ENCODE peak calls at places on chromosome 7, in five cellular contexts. S is endothelial cell of umbilical vein, B is adrenal gland, E is IMR-90, J is heart left ventricle. P is an unnamed sample.

GRCh38 chr7:47513741-47514241 is 68.1 kb downstream of the TNS3 start:
- DNase-seq in S (no peak), J (no peak), E (peak), B (peak), P (no peak)

GRCh38 chr7:27088002-27088931 is 7.5 kb downstream of the HOXA1 start:
- DNase-seq in E (no peak), B (no peak), J (no peak), S (no peak), P (no peak)

GRCh38 chr7:14207154-14207553 is 217.7 kb upstream of the ETV1 start:
- DNase-seq in J (peak), B (no peak), S (no peak), E (no peak), P (no peak)

GRCh38 chr7:4169505-4169904 is 512.6 kb upstream of the FOXK1 start:
- DNase-seq in E (no peak), J (no peak), B (no peak), S (no peak), P (peak)

GRCh38 chr7:127447326-127447945 is 54.9 kb upstream of the ZNF800 start:
- DNase-seq in E (peak), J (no peak), S (peak), B (peak), P (peak)

GRCh38 chr7:100543586-100543985 is 4.6 kb downstream of the AGFG2 start:
- DNase-seq in E (no peak), B (no peak), J (no peak), S (no peak), P (no peak)

GRCh38 chr7:134992626-134993179 is 6.4 kb downstream of the AGBL3 start:
- DNase-seq in B (no peak), J (no peak), E (peak), S (peak), P (no peak)

GRCh38 chr7:141145630-141145982 is 71.7 kb downstream of the TMEM178B start:
- DNase-seq in S (no peak), E (no peak), B (no peak), J (no peak), P (no peak)

GRCh38 chr7:149460493-149461330 is at the start of gene ZNF777:
- DNase-seq in S (peak), J (peak), E (peak), B (peak), P (peak)

GRCh38 chr7:99820408-99821027 is 7.3 kb upstream of the CYP3A43 start:
- DNase-seq in E (no peak), J (no peak), B (no peak), S (no peak), P (no peak)

GRCh38 chr7:40299097-40299496 is 164.3 kb downstream of the SUGCT start:
- DNase-seq in E (peak), S (peak), J (no peak), B (no peak), P (peak)

GRCh38 chr7:832292-832967 is at the start of gene SUN1:
- DNase-seq in J (no peak), S (peak), E (peak), B (peak), P (peak)

GRCh38 chr7:23971031-23971430 is 261.0 kb downstream of the STK31 start:
- DNase-seq in E (no peak), B (no peak), J (no peak), S (no peak), P (no peak)

GRCh38 chr7:128003179-128003578 is 28.1 kb downstream of the LRRC4 start:
- DNase-seq in J (no peak), B (no peak), S (no peak), E (no peak), P (no peak)

GRCh38 chr7:155961241-155962190 is 149.3 kb upstream of the SHH start:
- DNase-seq in E (no peak), S (no peak), B (peak), J (no peak), P (peak)

GRCh38 chr7:91266931-91267557 is 2.8 kb downstream of the FZD1 start:
- DNase-seq in S (no peak), B (no peak), E (no peak), J (peak), P (no peak)

GRCh38 chr7:133230591-133231194 is 22.2 kb upstream of the EXOC4 start:
- DNase-seq in E (peak), B (peak), S (peak), J (peak), P (peak)

GRCh38 chr7:158685727-158686126 is 18.9 kb downstream of the NCAPG2 start:
- DNase-seq in S (no peak), J (no peak), B (no peak), E (peak), P (no peak)

GRCh38 chr7:155337946-155338631 is 40.4 kb downstream of the INSIG1 start:
- DNase-seq in E (no peak), S (no peak), J (no peak), B (peak), P (no peak)

GRCh38 chr7:53062796-53063195 is 27.4 kb downstream of the POM121L12 start:
- DNase-seq in E (no peak), B (no peak), J (no peak), S (no peak), P (no peak)

GRCh38 chr7:157566631-157567006 is 229.8 kb downstream of the DNAJB6 start:
- DNase-seq in B (no peak), J (no peak), E (no peak), S (no peak), P (no peak)

GRCh38 chr7:157567666-157568065 is 230.9 kb downstream of the DNAJB6 start:
- DNase-seq in E (no peak), J (no peak), S (no peak), B (no peak), P (no peak)

GRCh38 chr7:157564518-157565177 is 227.8 kb downstream of the DNAJB6 start:
- DNase-seq in S (no peak), B (no peak), J (no peak), E (peak), P (peak)

GRCh38 chr7:157565201-157565626 is 228.4 kb downstream of the DNAJB6 start:
- DNase-seq in S (no peak), B (no peak), E (no peak), J (no peak), P (peak)

GRCh38 chr7:157565981-157566630 is 229.3 kb downstream of the DNAJB6 start:
- DNase-seq in S (no peak), J (no peak), B (no peak), E (no peak), P (no peak)
- TF ChIP-seq POLR2A in S (no peak), J (no peak), B (no peak), E (no peak), P (no peak)

GRCh38 chr7:44154703-44155102 is 13.6 kb upstream of the MYL7 start:
- DNase-seq in E (no peak), S (no peak), J (no peak), B (no peak), P (no peak)
- TF ChIP-seq POLR2A in E (no peak), S (no peak), J (no peak), B (no peak), P (no peak)

GRCh38 chr7:2631924-2632716 is at the start of gene TTYH3:
- DNase-seq in B (peak), E (no peak), J (no peak), S (peak), P (peak)
- TF ChIP-seq POLR2A in B (peak), E (no peak), J (no peak), S (peak), P (peak)

DNA sequence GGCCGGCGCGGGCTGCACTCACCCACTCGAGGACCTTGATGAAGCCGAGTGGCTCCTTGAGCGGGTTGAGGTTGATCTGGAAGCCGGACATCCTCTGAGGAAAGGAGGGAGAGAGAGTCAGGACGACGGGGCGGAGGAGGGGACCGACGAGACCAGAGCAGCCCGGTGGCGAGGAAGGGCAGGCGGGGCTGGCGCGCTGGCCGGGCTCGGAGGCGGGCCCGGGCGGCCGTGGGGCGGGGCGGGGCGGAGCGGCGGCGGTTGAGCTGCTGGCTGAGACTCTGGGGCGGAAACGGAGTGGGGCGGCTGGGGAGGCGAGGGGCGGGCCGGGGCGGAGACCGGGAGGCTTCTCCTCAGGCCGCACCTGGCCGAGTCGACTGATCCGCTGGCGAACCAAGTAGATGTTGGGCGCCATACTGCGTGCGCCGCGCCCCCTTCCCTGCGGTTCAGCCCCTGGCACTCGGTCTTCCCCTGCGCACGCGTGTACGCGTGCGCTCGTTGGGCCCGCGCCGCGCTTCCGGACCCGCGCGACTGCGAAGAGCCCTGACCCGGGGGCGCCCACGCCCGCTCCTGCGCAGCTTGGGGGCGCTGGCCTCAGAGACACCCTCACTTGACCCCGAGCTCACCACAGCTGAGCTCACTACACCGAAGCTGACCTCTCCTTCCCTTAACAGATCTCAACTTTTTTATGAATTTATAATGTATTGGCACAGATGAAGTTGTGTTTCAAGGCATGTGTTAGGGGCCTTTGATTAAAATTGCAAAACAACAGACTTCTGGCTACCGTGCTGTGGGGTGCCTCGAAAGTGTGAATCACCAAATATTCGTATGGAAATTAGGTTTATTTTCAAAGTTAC is at the start of gene SYPL1:
- DNase-seq in S (peak), E (peak), B (peak), J (peak), P (peak)
- TF ChIP-seq POLR2A in S (peak), E (no peak), B (peak), J (no peak), P (peak)

GRCh38 chr7:65037740-65038678 is 31.5 kb upstream of the ERV3-1 start:
- DNase-seq in J (peak), S (peak), E (peak), B (peak), P (peak)
- TF ChIP-seq POLR2A in J (no peak), S (peak), E (peak), B (peak), P (peak)

GRCh38 chr7:12834782-12835181 is 147.3 kb downstream of the ARL4A start:
- DNase-seq in E (no peak), J (no peak), S (no peak), B (no peak), P (no peak)

GRCh38 chr7:12833829-12834228 is 146.4 kb downstream of the ARL4A start:
- DNase-seq in J (no peak), S (no peak), E (no peak), B (no peak), P (no peak)

DNA sequence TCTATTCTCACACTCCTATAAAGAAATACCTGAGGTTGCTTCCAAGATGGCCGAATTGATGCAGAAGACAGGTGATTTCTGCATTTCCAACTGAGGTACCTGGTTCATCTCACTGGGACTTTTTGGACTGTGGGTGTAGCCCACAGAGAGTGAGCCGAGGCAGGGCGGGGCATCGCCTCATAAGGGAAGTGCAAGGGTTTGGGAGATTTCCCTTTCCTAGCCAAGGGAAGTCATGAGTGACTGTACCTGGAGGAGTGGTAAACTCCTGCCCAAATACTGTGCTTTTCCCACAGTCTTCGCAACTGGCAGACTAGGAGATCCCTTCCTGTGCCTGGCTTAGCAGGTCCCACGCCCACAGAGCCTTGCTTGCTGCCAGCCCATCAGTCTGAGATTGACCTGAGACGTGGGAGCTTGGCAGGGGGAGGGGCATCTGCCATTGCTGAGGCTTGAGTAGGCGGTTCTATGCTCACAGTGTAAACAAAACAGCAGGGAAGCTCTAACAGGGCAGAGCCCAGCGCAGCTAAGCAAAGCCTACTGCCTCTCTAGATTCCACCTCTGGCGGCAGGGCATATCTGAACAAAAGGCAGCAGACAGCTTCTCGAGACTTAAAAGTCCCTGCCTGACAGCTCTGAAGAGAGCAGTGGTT is 152.2 kb downstream of the ARL4A start:
- DNase-seq in B (no peak), E (no peak), J (no peak), S (no peak), P (peak)
- TF ChIP-seq POLR2A in B (no peak), E (no peak), J (no peak), S (no peak), P (no peak)

DNA sequence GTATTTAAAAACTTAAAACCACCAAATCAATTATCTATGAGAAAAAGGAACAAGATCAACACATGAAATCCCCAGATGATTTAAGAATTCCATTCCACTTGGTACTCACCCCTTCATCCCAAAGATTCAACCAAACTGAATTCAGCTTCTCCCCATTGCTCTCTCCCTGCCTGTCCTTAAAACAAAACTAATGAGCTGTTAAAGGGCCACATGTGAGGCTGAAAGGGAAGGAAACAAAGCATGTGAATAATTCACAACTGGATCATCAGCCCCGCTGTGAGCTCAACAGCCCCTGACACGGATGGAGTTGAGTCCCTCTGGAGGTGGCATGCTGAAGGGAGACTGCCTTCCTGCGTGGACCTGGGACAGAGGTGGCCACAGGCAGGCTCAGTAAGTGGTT is 32.9 kb downstream of the VOPP1 start:
- DNase-seq in E (peak), B (no peak), S (no peak), J (no peak), P (peak)
- TF ChIP-seq POLR2A in E (no peak), B (no peak), S (no peak), J (no peak), P (no peak)

DNA sequence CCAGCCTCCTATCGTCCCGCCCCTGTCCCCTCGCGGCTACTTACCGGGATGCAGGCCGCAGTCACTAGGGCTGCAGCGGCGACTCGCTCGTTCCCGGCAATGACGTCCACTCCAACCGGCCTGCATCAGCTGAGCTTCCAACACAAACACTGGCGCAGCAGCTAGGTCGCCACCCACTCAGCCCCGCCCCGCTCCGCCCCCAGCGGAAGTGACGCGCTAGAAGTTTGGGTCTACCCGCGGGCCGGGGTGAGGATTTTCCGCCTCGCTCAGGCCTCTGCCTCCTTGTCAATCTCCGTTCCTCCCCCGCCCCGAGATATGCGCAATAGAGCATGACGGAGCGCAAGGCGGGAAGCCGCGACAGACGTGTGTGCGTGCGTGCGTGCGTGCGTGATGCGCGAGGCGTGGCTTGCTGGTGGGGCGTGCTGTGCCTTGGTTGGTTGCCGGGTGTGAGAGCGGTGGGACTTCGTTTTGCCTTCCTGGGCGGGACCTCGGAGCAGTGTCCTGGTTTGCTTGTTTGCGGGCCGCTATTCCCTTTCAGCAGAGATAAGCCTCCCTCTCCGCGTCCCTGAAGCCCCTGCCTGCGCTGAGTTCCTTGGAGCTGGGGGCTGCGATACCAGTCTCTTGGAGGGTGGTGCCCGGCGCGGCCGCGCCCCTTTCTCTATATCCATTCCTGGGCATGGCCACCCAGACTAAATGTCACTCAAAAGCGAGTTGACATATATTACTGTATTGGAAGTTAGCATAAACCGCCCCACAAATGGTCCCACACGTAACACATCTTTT is at the start of gene PNPLA8:
- DNase-seq in B (peak), S (peak), E (peak), J (peak), P (peak)
- TF ChIP-seq POLR2A in B (peak), S (peak), E (peak), J (peak), P (peak)

P was measured in H54.